ENCODE peak calls at places on chromosomes 3 and 15, in nine cellular contexts. L is colonic mucosa, B is PC-9, W is choroid plexus epithelial cell, U is neural crest cell, Z is A549, I is AG09309, G is endothelial cell, J is GM13977. S is an unnamed sample.
A peak's percentile ranks its signal among the peaks of the same experiment; 100 is the strongest.

GRCh38 chr15:87167055-87167454 is 1087.4 kb downstream of the AGBL1 start:
- DNase-seq in L (no peak), B (no peak), W (no peak), U (no peak), Z (no peak), I (no peak), G (no peak), J (no peak), S (no peak)

GRCh38 chr15:57604502-57604901 is 12.8 kb downstream of the MYZAP start:
- DNase-seq in L (no peak), B (no peak), W (no peak), U (no peak), Z (no peak), I (no peak), G (no peak), J (no peak), S (no peak)

GRCh38 chr3:132254076-132254755 is 63.0 kb upstream of the ACP3 start:
- DNase-seq in L (no peak), B (no peak), W (peak; percentile 11), U (no peak), Z (no peak), I (no peak), G (no peak), J (no peak), S (no peak)

GRCh38 chr3:26350853-26351252 is 271.7 kb upstream of the LRRC3B start:
- DNase-seq in L (no peak), B (no peak), W (no peak), U (no peak), Z (no peak), I (no peak), G (no peak), J (no peak), S (no peak)

GRCh38 chr3:65745306-65745705 is 293.4 kb downstream of the MAGI1 start:
- DNase-seq in L (no peak), B (no peak), W (no peak), U (no peak), Z (no peak), I (no peak), G (no peak), J (no peak), S (no peak)

GRCh38 chr3:185784317-185784716 is 40.5 kb downstream of the IGF2BP2 start:
- DNase-seq in L (no peak), B (no peak), W (no peak), U (no peak), Z (no peak), I (no peak), G (no peak), J (no peak), S (no peak)

GRCh38 chr3:12235691-12236090 is 53.2 kb upstream of the PPARG start:
- DNase-seq in L (no peak), B (no peak), W (peak; percentile 49), U (no peak), Z (no peak), I (no peak), G (no peak), J (no peak), S (no peak)

GRCh38 chr3:5585085-5585484 is 397.6 kb downstream of the EDEM1 start:
- DNase-seq in L (no peak), B (no peak), W (no peak), U (no peak), Z (no peak), I (no peak), G (no peak), J (no peak), S (no peak)

GRCh38 chr15:73081321-73081958 is 29.2 kb downstream of the NEO1 start:
- DNase-seq in L (peak; percentile 47), B (no peak), W (peak; percentile 83), U (peak; percentile 1), Z (peak; percentile 73), I (peak; percentile 31), G (no peak), J (no peak), S (peak; percentile 8)
- TF ChIP-seq CTCF in L (peak; percentile 58), B (peak; percentile 78), W (peak; percentile 71), U (peak; percentile 85), Z (peak; percentile 92), I (peak; percentile 55), G (peak; percentile 79), J (peak; percentile 50), S (peak; percentile 70)

DNA sequence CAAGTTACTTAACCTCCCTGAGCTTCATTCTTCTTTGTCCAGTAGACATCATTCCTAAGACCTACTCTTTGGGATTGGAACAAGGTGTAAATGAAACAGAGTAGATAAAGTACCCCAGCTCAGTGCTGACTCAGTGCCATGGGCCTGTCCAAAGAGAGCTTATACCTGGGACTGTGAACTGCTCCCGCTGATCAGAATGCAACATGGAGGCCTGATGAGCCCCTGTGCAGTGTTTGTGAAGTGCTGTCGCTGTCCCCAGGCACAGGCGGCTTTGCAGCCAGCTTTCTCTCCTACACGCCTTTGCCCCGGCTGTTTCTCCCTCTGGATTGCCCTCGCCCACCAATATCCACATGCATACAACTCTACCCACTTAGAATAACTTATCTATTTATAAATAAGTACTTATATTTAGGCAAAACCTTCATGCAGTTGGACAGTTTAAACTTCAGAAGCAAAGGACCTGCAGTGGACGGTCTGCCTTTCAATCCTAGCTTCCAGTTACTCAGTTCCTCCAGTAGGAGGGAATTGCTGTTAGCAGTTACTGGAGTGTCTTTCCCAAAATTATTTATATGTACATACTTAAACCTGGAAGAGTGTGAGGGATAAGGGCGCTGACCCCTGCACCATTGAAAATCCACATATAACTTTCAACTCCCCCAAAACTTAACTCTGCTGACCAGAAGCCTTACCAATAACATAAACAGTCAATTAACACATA is 80.0 kb downstream of the CORO2B start:
- DNase-seq in L (no peak), B (no peak), W (no peak), U (no peak), Z (no peak), I (no peak), G (no peak), J (no peak), S (no peak)
- TF ChIP-seq CTCF in L (no peak), B (no peak), W (peak; percentile 20), U (no peak), Z (no peak), I (no peak), G (no peak), J (no peak), S (no peak)

GRCh38 chr3:184593923-184594303 is 32.3 kb downstream of the EPHB3 start:
- DNase-seq in L (no peak), B (no peak), W (no peak), U (no peak), Z (no peak), I (no peak), G (no peak), J (no peak), S (no peak)

GRCh38 chr3:184590795-184591194 is 29.2 kb downstream of the EPHB3 start:
- DNase-seq in L (no peak), B (peak; percentile 39), W (no peak), U (no peak), Z (no peak), I (no peak), G (no peak), J (no peak), S (no peak)

GRCh38 chr3:184593201-184593922 is 31.8 kb downstream of the EPHB3 start:
- DNase-seq in L (no peak), B (no peak), W (no peak), U (no peak), Z (no peak), I (no peak), G (no peak), J (no peak), S (no peak)

GRCh38 chr3:184591789-184592188 is 30.2 kb downstream of the EPHB3 start:
- DNase-seq in L (no peak), B (no peak), W (no peak), U (no peak), Z (no peak), I (no peak), G (no peak), J (no peak), S (no peak)

DNA sequence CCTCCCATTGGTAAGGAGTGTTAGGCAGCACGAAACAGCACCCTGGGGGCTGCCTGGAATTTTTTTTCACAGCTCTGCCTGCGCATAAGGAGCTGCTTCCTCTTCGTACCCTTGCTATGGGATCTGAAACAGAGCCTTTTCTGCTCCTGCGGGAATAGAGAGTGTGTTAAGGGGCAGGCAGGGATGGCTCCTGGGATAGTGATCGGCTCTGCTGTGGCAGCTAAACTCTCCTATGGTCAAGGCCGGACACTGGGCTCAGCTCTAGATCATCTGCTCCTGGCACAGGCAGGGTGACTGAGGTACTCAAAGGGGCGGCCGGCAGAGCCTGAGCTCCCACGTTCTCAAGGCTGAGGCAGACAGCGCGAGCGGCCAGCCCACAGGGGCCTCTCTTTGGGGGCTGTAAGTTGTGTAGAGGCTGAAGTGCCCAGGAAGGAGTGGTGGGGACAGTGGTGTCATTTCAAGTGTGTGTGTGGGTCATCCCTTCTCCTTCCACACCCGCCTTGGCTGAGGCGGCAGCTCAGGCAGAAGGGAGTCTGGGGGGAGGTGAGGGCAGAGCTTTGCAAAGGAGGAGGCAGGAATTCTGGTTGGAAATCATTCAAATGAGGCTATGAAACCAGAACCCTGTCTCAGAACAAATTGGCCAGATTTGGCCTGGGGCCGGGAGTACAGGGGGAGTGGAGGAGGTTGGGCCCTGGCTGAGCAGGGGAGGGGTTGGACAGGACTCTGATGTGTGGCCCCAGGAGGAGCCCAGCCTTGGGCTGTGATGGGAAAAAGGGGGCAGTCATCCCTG is 31.0 kb downstream of the EPHB3 start:
- DNase-seq in L (no peak), B (no peak), W (no peak), U (no peak), Z (no peak), I (no peak), G (no peak), J (no peak), S (no peak)
- TF ChIP-seq CTCF in L (no peak), B (no peak), W (no peak), U (no peak), Z (no peak), I (no peak), G (no peak), J (no peak), S (no peak)

GRCh38 chr3:30631237-30631961 is 25.0 kb downstream of the TGFBR2 start:
- DNase-seq in L (no peak), B (no peak), W (peak; percentile 93), U (no peak), Z (peak; percentile 41), I (no peak), G (no peak), J (no peak), S (peak; percentile 85)

GRCh38 chr3:30629736-30630135 is 23.3 kb downstream of the TGFBR2 start:
- DNase-seq in L (no peak), B (no peak), W (no peak), U (no peak), Z (no peak), I (no peak), G (no peak), J (no peak), S (no peak)

GRCh38 chr3:30630238-30631030 is 24.0 kb downstream of the TGFBR2 start:
- DNase-seq in L (no peak), B (no peak), W (no peak), U (no peak), Z (no peak), I (no peak), G (no peak), J (no peak), S (no peak)

GRCh38 chr3:30628188-30628930 is 22.0 kb downstream of the TGFBR2 start:
- DNase-seq in L (no peak), B (no peak), W (no peak), U (no peak), Z (no peak), I (no peak), G (no peak), J (no peak), S (no peak)

DNA sequence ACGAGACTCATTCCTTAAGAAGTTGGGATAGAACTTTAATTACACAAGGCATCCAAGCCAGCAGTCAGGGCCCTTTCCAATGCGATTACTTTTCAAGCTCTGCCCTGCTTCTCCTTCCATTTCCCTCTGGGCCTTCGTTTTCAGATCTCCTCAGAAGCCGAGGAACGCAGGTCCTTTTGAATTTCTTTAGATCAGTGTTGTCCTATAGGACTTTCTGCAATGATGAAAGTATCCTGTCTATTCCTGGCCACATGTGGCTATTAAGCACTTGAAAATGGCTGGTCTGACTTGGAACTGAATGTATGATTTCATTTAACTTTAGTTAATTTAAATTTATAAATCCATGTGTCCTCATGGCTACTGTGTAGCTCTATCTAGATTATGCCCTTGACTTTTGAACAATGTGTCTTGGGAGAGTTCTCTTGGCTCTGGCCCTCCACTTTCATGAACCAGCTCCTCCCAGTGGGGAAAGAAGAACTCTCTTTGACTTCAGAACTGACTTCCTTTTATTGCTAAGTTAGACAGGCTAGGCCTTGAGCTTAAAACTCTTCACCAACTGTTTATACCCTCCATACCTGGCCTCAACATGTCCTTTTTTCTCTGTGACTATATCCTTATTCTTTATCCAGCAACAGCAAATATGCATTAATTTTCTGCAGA is 22.7 kb downstream of the TGFBR2 start:
- DNase-seq in L (no peak), B (no peak), W (peak; percentile 72), U (no peak), Z (peak; percentile 34), I (no peak), G (no peak), J (no peak), S (no peak)
- TF ChIP-seq CTCF in L (no peak), B (no peak), W (peak; percentile 55), U (no peak), Z (no peak), I (peak; percentile 16), G (no peak), J (peak; percentile 4), S (no peak)